ENCODE peak calls at places on chromosomes 6 and 20, in six cellular contexts. Z is CD8-positive, alpha-beta memory T cell; I is uterus; E is fibroblast of lung; N is kidney; L is HepG2. F is an unnamed sample. For H3K36me3, the result is how much of the 10 kb centered on the place peaks cover.

GRCh38 chr6:163446529-163446928 is 32.0 kb downstream of the QKI start:
- DNase-seq in Z (no peak), I (no peak), E (no peak), N (no peak), L (peak), F (no peak)

GRCh38 chr20:1941226-1941625 is 46.0 kb downstream of the SIRPA start:
- DNase-seq in Z (no peak), I (peak), E (peak), N (no peak), L (no peak), F (no peak)

GRCh38 chr6:88167625-88167937 is 1.4 kb upstream of the CNR1 start:
- DNase-seq in Z (no peak), I (no peak), E (no peak), N (no peak), L (no peak), F (no peak)

GRCh38 chr20:46485431-46485830 is 27.9 kb downstream of the ZNF334 start:
- DNase-seq in Z (no peak), I (no peak), E (no peak), N (no peak), L (no peak), F (no peak)

GRCh38 chr6:137206562-137206961 is 12.6 kb downstream of the IFNGR1 start:
- DNase-seq in Z (no peak), I (no peak), E (no peak), N (no peak), L (no peak), F (no peak)

GRCh38 chr6:40551966-40552365 is 35.2 kb downstream of the LRFN2 start:
- DNase-seq in Z (no peak), I (no peak), E (no peak), N (no peak), L (no peak), F (no peak)

GRCh38 chr6:40584741-40585140 is 2.4 kb downstream of the LRFN2 start:
- DNase-seq in Z (no peak), I (no peak), E (no peak), N (no peak), L (no peak), F (no peak)

GRCh38 chr20:33689973-33690372 is 3.8 kb upstream of the E2F1 start:
- DNase-seq in Z (peak), I (no peak), E (peak), N (no peak), L (peak), F (no peak)

GRCh38 chr6:151023346-151023745 is 157.8 kb downstream of the MTHFD1L start:
- DNase-seq in Z (no peak), I (no peak), E (no peak), N (no peak), L (no peak), F (no peak)
- H3K36me3 ChIP-seq in Z (under half), I (under half), E (under half), N (under half), L (under half), F (under half)

DNA sequence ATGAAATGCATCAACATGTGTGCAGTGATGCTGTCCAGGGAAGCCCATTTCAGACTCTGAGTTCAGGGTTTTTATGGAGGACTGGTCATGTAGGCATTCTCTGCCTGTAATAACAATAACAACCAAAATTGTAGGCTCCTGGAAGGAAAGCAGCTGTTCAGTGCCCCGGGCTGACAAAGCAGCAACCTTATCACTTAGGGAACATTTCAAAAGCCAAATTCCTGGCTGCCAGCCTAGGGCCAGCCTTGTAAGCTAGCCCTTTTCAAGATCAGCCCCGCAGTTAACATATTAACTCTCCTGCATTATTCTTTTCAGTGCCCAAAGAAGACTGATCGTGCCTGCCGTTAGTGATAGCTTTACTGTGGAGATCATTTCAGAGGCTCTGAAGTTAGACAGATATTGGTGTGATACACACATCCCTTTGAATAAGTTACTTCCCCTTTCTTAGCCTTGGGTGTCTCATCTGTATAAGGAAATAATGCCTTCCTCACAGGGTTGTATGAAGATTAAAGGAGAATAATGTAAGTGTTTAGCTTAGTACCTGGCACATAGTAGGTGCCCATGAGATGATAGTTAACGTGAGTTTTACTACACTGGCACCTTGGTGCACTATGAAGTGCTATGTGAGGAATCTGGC is 44.1 kb downstream of the CTNNBL1 start:
- DNase-seq in Z (no peak), I (no peak), E (no peak), N (no peak), L (no peak), F (no peak)
- H3K27ac ChIP-seq in Z (no peak), I (no peak), E (no peak), N (no peak), L (no peak), F (no peak)

GRCh38 chr6:139153876-139154275 is 19.0 kb downstream of the HECA start:
- DNase-seq in Z (no peak), I (no peak), E (peak), N (no peak), L (no peak), F (no peak)
- H3K4me3 ChIP-seq in Z (no peak), I (no peak), E (no peak), N (no peak), L (no peak), F (no peak)

DNA sequence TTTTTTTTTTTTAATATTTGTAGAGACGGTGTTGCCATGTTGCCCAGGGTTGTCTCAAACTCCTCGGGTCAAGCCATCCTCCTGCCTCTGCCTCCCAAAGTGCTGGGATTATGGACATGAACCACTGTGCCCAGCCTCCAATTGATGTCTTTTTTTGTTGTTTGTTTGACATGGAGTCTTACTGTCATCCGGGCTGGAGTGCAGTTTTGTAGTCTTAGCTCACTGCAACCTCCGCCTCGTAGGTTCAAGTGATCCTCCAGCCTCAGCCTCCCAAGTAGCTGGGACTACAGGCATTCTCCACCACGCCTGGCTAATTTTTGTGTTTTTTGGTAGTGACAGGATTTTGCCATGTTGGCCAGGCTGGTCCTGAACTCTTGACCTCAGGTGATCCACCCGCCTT is 9.4 kb upstream of the MROH8 start:
- DNase-seq in Z (no peak), I (no peak), E (no peak), N (no peak), L (no peak), F (no peak)
- H3K36me3 ChIP-seq in Z (under half), I (under half), E (under half), N (under half), L (under half), F (under half)

F was measured in aorta.